ENCODE peak calls at places on chromosomes 5 and 9, in four cellular contexts. F is cardiac muscle cell; R is stimulated activated CD4-positive, alpha-beta T cell treated with anti-CD3 and anti-CD28 coated beads, TNF-alpha, amount 100 ng/mL, for 4 hours; V is NCI-H345. S is an unnamed sample.

GRCh38 chr5:173094012-173094661 is 38.0 kb downstream of the CREBRF start:
- DNase-seq in F (no peak), R (no peak), V (no peak), S (no peak)

GRCh38 chr5:169666365-169666764 is 29.3 kb downstream of the DOCK2 start:
- DNase-seq in F (no peak), V (no peak), R (no peak), S (no peak)

GRCh38 chr9:33498387-33498786 is 24.7 kb upstream of the NOL6 start:
- DNase-seq in F (no peak), R (no peak), V (no peak), S (no peak)

GRCh38 chr9:88533951-88534455 is 975 bp upstream of the NXNL2 start:
- DNase-seq in V (no peak), R (no peak), F (peak), S (no peak)

GRCh38 chr5:130549884-130550552 is 615.0 kb downstream of the HINT1 start:
- DNase-seq in V (no peak), R (no peak), F (no peak), S (no peak)

GRCh38 chr9:109086221-109086620 is 33.5 kb downstream of the TMEM245 start:
- DNase-seq in R (no peak), V (no peak), F (no peak), S (no peak)

GRCh38 chr9:88628114-88628513 is 93.1 kb downstream of the NXNL2 start:
- DNase-seq in R (no peak), V (no peak), F (no peak), S (no peak)

GRCh38 chr5:178399723-178400115 is 167.1 kb upstream of the PHYKPL start:
- DNase-seq in V (no peak), F (no peak), R (no peak), S (peak)

S was measured in SK-N-SH.